ENCODE peak calls at places on chromosomes 11 and 22, in four cellular contexts. L is left cardiac atrium, E is endothelial cell of umbilical vein, Y is fibroblast of the conjunctiva. T is an unnamed sample.

GRCh38 chr11:23423656-23424055 is 563.4 kb upstream of the CCDC179 start:
- DNase-seq in L (no peak), E (no peak), Y (no peak), T (no peak)

GRCh38 chr11:130070109-130070828 is 575 bp downstream of the APLP2 start:
- DNase-seq in L (peak), E (peak), Y (no peak), T (no peak)

GRCh38 chr11:627273-627585 is 248 bp upstream of the SCT start:
- DNase-seq in L (no peak), E (no peak), Y (no peak), T (no peak)

GRCh38 chr22:46976130-46976529 is 213.7 kb downstream of the TBC1D22A start:
- DNase-seq in L (no peak), E (no peak), Y (no peak), T (no peak)

GRCh38 chr22:31081963-31082605 is 966 bp downstream of the SMTN start:
- DNase-seq in L (peak), E (peak), Y (no peak), T (no peak)

GRCh38 chr11:10674991-10675440 is 18.5 kb downstream of the IRAG1 start:
- DNase-seq in L (peak), E (no peak), Y (no peak), T (no peak)

GRCh38 chr11:114377612-114378267 is 22.6 kb downstream of the C11orf71 start:
- DNase-seq in L (no peak), E (no peak), Y (no peak), T (peak)

GRCh38 chr11:88629496-88629895 is 292.0 kb upstream of the CTSC start:
- DNase-seq in L (no peak), E (no peak), Y (no peak), T (no peak)

GRCh38 chr11:27471588-27472397 is 797 bp downstream of the LGR4 start:
- DNase-seq in L (peak), E (peak), Y (no peak), T (no peak)

GRCh38 chr11:2527621-2528291 is 82.9 kb downstream of the KCNQ1 start:
- DNase-seq in L (peak), E (no peak), Y (no peak), T (no peak)

GRCh38 chr11:24406389-24406788 is 90.5 kb upstream of the LUZP2 start:
- DNase-seq in L (no peak), E (no peak), Y (no peak), T (no peak)

GRCh38 chr22:46418827-46419226 is 83.3 kb downstream of the TRMU start:
- DNase-seq in L (no peak), E (no peak), Y (no peak), T (no peak)

GRCh38 chr22:35984776-35985175 is 43.8 kb downstream of the RBFOX2 start:
- DNase-seq in L (no peak), E (no peak), Y (no peak), T (no peak)

GRCh38 chr11:109867784-109868183 is 225.4 kb upstream of the ZC3H12C start:
- DNase-seq in L (no peak), E (no peak), Y (no peak), T (no peak)

GRCh38 chr11:92149996-92150395 is 74.6 kb upstream of the FAT3 start:
- DNase-seq in L (no peak), E (no peak), Y (no peak), T (no peak)

GRCh38 chr11:75406338-75406777 is 7.0 kb downstream of the RPS3 start:
- DNase-seq in L (no peak), E (peak), Y (no peak), T (no peak)